ENCODE peak calls at places on chromosomes 12 and 14, in seven cellular contexts. I is tibial artery, F is heart left ventricle, X is NCI-H510A treated with DMSO at 0.1 percent for 48 hours, P is left ventricle myocardium inferior, O is EL, M is Karpas-422. C is an unnamed sample.

GRCh38 chr12:130286041-130286440 is 51.6 kb upstream of the PIWIL1 start:
- DNase-seq in I (no peak), F (no peak), X (peak; percentile 41), P (no peak), O (no peak), M (peak; percentile 66), C (no peak)

GRCh38 chr12:32995623-32996022 is 99.0 kb upstream of the PKP2 start:
- DNase-seq in I (no peak), F (no peak), X (no peak), P (no peak), O (no peak), M (no peak), C (no peak)

GRCh38 chr12:75579552-75579951 is 68.1 kb upstream of the KRR1 start:
- DNase-seq in I (no peak), F (no peak), X (peak; percentile 33), P (no peak), O (no peak), M (no peak), C (no peak)

GRCh38 chr12:53065975-53066593 is 13.1 kb downstream of the SPRYD3 start:
- DNase-seq in I (peak; percentile 80), F (peak; percentile 78), X (peak; percentile 57), P (peak; percentile 81), O (peak; percentile 83), M (peak; percentile 85), C (peak; percentile 86)

GRCh38 chr12:101859664-101860607 is 17.4 kb upstream of the DRAM1 start:
- DNase-seq in I (no peak), F (no peak), X (no peak), P (no peak), O (peak; percentile 77), M (no peak), C (no peak)

GRCh38 chr12:9323144-9323681 is 115.0 kb upstream of the PZP start:
- DNase-seq in I (no peak), F (no peak), X (no peak), P (no peak), O (no peak), M (peak; percentile 29), C (no peak)

GRCh38 chr14:20419404-20419803 is 6.1 kb upstream of the TEP1 start:
- DNase-seq in I (no peak), F (no peak), X (no peak), P (no peak), O (no peak), M (no peak), C (no peak)

GRCh38 chr12:101567918-101568317 is 26.9 kb upstream of the MYBPC1 start:
- DNase-seq in I (no peak), F (no peak), X (peak; percentile 95), P (no peak), O (no peak), M (no peak), C (no peak)

GRCh38 chr12:119171266-119171665 is 7.5 kb upstream of the HSPB8 start:
- DNase-seq in I (no peak), F (no peak), X (no peak), P (no peak), O (no peak), M (no peak), C (no peak)

GRCh38 chr14:103296007-103296406 is 38.0 kb upstream of the EIF5 start:
- DNase-seq in I (no peak), F (no peak), X (no peak), P (no peak), O (peak; percentile 67), M (no peak), C (no peak)

GRCh38 chr12:108772247-108772646 is 40.9 kb upstream of the CORO1C start:
- DNase-seq in I (no peak), F (peak; percentile 60), X (no peak), P (peak; percentile 44), O (no peak), M (no peak), C (no peak)

GRCh38 chr14:83425138-83425537 is 1891.5 kb upstream of the SEL1L start:
- DNase-seq in I (no peak), F (no peak), X (no peak), P (no peak), O (peak; percentile 86), M (no peak), C (no peak)

GRCh38 chr12:49131973-49132461 is 822 bp upstream of the TUBA1B start:
- DNase-seq in I (no peak), F (no peak), X (peak; percentile 66), P (no peak), O (peak; percentile 46), M (peak; percentile 59), C (no peak)

GRCh38 chr12:121578230-121579189 is 2.3 kb downstream of the KDM2B start:
- DNase-seq in I (no peak), F (no peak), X (no peak), P (peak; percentile 21), O (peak; percentile 53), M (no peak), C (no peak)

GRCh38 chr12:77229640-77230442 is 164.5 kb upstream of the E2F7 start:
- DNase-seq in I (no peak), F (no peak), X (no peak), P (no peak), O (no peak), M (no peak), C (no peak)

GRCh38 chr12:6306599-6307220 is 3.8 kb upstream of the PLEKHG6 start:
- DNase-seq in I (no peak), F (no peak), X (no peak), P (no peak), O (no peak), M (no peak), C (no peak)

GRCh38 chr14:78425332-78425731 is 255.2 kb downstream of the NRXN3 start:
- DNase-seq in I (no peak), F (no peak), X (no peak), P (no peak), O (no peak), M (no peak), C (no peak)

GRCh38 chr12:81284137-81284536 is 206.3 kb downstream of the ACSS3 start:
- DNase-seq in I (no peak), F (no peak), X (no peak), P (no peak), O (peak; percentile 48), M (no peak), C (no peak)

GRCh38 chr14:57526942-57527341 is 33.3 kb upstream of the CCDC198 start:
- DNase-seq in I (no peak), F (no peak), X (no peak), P (no peak), O (no peak), M (peak; percentile 81), C (no peak)

GRCh38 chr14:71119075-71119474 is 211.8 kb downstream of the PCNX1 start:
- DNase-seq in I (no peak), F (no peak), X (no peak), P (no peak), O (peak; percentile 47), M (no peak), C (no peak)

GRCh38 chr12:57766464-57767311 is at the start of gene CYP27B1:
- DNase-seq in I (no peak), F (no peak), X (peak; percentile 81), P (peak; percentile 30), O (peak; percentile 71), M (no peak), C (no peak)

GRCh38 chr12:28156804-28157203 is 33.5 kb upstream of the CCDC91 start:
- DNase-seq in I (no peak), F (no peak), X (no peak), P (no peak), O (no peak), M (no peak), C (no peak)

GRCh38 chr12:953776-954175 is 4.3 kb upstream of the RAD52 start:
- DNase-seq in I (no peak), F (no peak), X (no peak), P (no peak), O (peak; percentile 74), M (no peak), C (no peak)

GRCh38 chr12:30200864-30201263 is 417.1 kb upstream of the TMTC1 start:
- DNase-seq in I (no peak), F (no peak), X (no peak), P (no peak), O (no peak), M (no peak), C (no peak)

GRCh38 chr14:100679707-100680438 is 46.8 kb upstream of the DLK1 start:
- DNase-seq in I (no peak), F (peak; percentile 63), X (no peak), P (peak; percentile 72), O (peak; percentile 91), M (no peak), C (no peak)

GRCh38 chr12:18589316-18589715 is 148.5 kb downstream of the PLCZ1 start:
- DNase-seq in I (no peak), F (no peak), X (no peak), P (no peak), O (no peak), M (no peak), C (no peak)

GRCh38 chr12:4388032-4388431 is 8.5 kb upstream of the FGF23 start:
- DNase-seq in I (no peak), F (no peak), X (no peak), P (no peak), O (no peak), M (no peak), C (no peak)

GRCh38 chr14:54187439-54187838 is 209.4 kb upstream of the CDKN3 start:
- DNase-seq in I (no peak), F (no peak), X (no peak), P (no peak), O (no peak), M (no peak), C (no peak)

GRCh38 chr12:6724409-6724797 is 557 bp downstream of the COPS7A start:
- DNase-seq in I (no peak), F (no peak), X (peak; percentile 30), P (no peak), O (no peak), M (peak; percentile 75), C (no peak)

GRCh38 chr14:68510201-68510600 is 282.7 kb downstream of the ZFP36L1 start:
- DNase-seq in I (peak; percentile 80), F (peak; percentile 72), X (no peak), P (peak; percentile 58), O (peak; percentile 61), M (no peak), C (peak; percentile 58)

GRCh38 chr12:118536306-118536900 is 160.0 kb downstream of the SUDS3 start:
- DNase-seq in I (no peak), F (no peak), X (no peak), P (no peak), O (peak; percentile 41), M (no peak), C (no peak)

GRCh38 chr14:37081856-37082255 is 90.5 kb downstream of the SLC25A21 start:
- DNase-seq in I (no peak), F (no peak), X (no peak), P (no peak), O (no peak), M (no peak), C (no peak)

GRCh38 chr12:124184456-124184855 is 110.4 kb upstream of the RFLNA start:
- DNase-seq in I (no peak), F (no peak), X (peak; percentile 57), P (no peak), O (no peak), M (peak; percentile 41), C (no peak)

GRCh38 chr14:51663783-51664326 is 12.1 kb downstream of the FRMD6 start:
- DNase-seq in I (no peak), F (no peak), X (no peak), P (no peak), O (no peak), M (no peak), C (no peak)

GRCh38 chr12:71730936-71731335 is 23.7 kb upstream of the RAB21 start:
- DNase-seq in I (no peak), F (no peak), X (no peak), P (no peak), O (peak; percentile 57), M (peak; percentile 27), C (no peak)

C was measured in right atrium auricular region.